ENCODE peak calls at places on chromosomes 11 and 22, in nine cellular contexts. V is right cardiac atrium; K is naive thymus-derived CD8-positive, alpha-beta T cell; G is stimulated activated CD4-positive, alpha-beta T cell treated with anti-CD3 and anti-CD28 coated beads, Interleukin-2, amount 100 ng/mL, for 24 hours; W is activated CD4-positive, CD25-positive, alpha-beta regulatory T cell treated with anti-CD3 and anti-CD28 coated beads, Interleukin-2, amount 50 U/mL, for 72 hours; B is ovary; A is vagina; Z is effector memory CD4-positive, alpha-beta T cell; U is endothelial cell. O is an unnamed sample.

GRCh38 chr11:84290647-84291046 is 1004.5 kb upstream of the CCDC90B start:
- DNase-seq in V (no peak), K (no peak), G (no peak), W (no peak), B (no peak), A (no peak), Z (no peak), U (no peak), O (no peak)

GRCh38 chr22:30196141-30196866 is 50.3 kb downstream of the LIF start:
- DNase-seq in V (peak), K (no peak), G (peak), W (peak), B (no peak), A (peak), Z (no peak), U (peak), O (peak)

GRCh38 chr11:115180272-115180671 is 323.9 kb downstream of the CADM1 start:
- DNase-seq in V (no peak), K (no peak), G (no peak), W (no peak), B (no peak), A (no peak), Z (no peak), U (no peak), O (no peak)

GRCh38 chr11:57530215-57530595 is 349 bp downstream of the TIMM10 start:
- DNase-seq in V (peak), K (no peak), G (peak), W (no peak), B (no peak), A (no peak), Z (no peak), U (no peak), O (no peak)

GRCh38 chr11:70240337-70240736 is 30.2 kb upstream of the PPFIA1 start:
- DNase-seq in V (no peak), K (no peak), G (no peak), W (no peak), B (no peak), A (no peak), Z (no peak), U (no peak), O (peak)

GRCh38 chr22:37930270-37930951 is 23.0 kb downstream of the C22orf23 start:
- DNase-seq in V (no peak), K (no peak), G (no peak), W (no peak), B (no peak), A (no peak), Z (no peak), U (no peak), O (no peak)

GRCh38 chr22:47054231-47055072 is 292.0 kb downstream of the TBC1D22A start:
- DNase-seq in V (no peak), K (no peak), G (no peak), W (no peak), B (no peak), A (no peak), Z (no peak), U (no peak), O (no peak)

GRCh38 chr11:46999217-46999616 is 62.7 kb downstream of the CSTPP1 start:
- DNase-seq in V (no peak), K (no peak), G (no peak), W (no peak), B (no peak), A (no peak), Z (no peak), U (no peak), O (no peak)

GRCh38 chr11:17547932-17548331 is 873 bp downstream of the OTOG start:
- DNase-seq in V (no peak), K (no peak), G (no peak), W (no peak), B (no peak), A (no peak), Z (no peak), U (no peak), O (no peak)

GRCh38 chr11:69791266-69791665 is 16.1 kb upstream of the FGF4 start:
- DNase-seq in V (peak), K (no peak), G (no peak), W (no peak), B (no peak), A (no peak), Z (no peak), U (no peak), O (peak)

GRCh38 chr22:47806894-47807293 is 1044.4 kb downstream of the TBC1D22A start:
- DNase-seq in V (no peak), K (peak), G (no peak), W (no peak), B (no peak), A (no peak), Z (no peak), U (no peak), O (no peak)

GRCh38 chr22:40525250-40525884 is 111.2 kb downstream of the MRTFA start:
- DNase-seq in V (no peak), K (peak), G (peak), W (peak), B (peak), A (no peak), Z (peak), U (peak), O (peak)

GRCh38 chr11:13029872-13030271 is 20.8 kb downstream of the RASSF10 start:
- DNase-seq in V (no peak), K (no peak), G (no peak), W (no peak), B (no peak), A (no peak), Z (no peak), U (no peak), O (no peak)

GRCh38 chr22:22088658-22089458 is 106.3 kb upstream of the TOP3B start:
- DNase-seq in V (no peak), K (no peak), G (no peak), W (no peak), B (no peak), A (no peak), Z (no peak), U (no peak), O (no peak)

GRCh38 chr11:102402556-102402955 is 50.0 kb downstream of the TMEM123 start:
- DNase-seq in V (no peak), K (no peak), G (no peak), W (no peak), B (no peak), A (no peak), Z (no peak), U (no peak), O (no peak)

GRCh38 chr11:5366856-5367255 is 15.5 kb downstream of the OR51B6 start:
- DNase-seq in V (no peak), K (no peak), G (no peak), W (no peak), B (no peak), A (no peak), Z (no peak), U (no peak), O (no peak)

O was measured in mammary epithelial cell.